ENCODE peak calls at places on chromosomes 16 and 17, in seven cellular contexts. A is NCI-H2171 treated with DMSO at 0.1 percent for 48 hours, Y is A549, W is astrocyte of the hippocampus, E is left lung, G is progenitor cell of endocrine pancreas, V is nucleus accumbens. N is an unnamed sample.

GRCh38 chr16:57743458-57743857 is 7.9 kb downstream of the KATNB1 start:
- DNase-seq in A (no peak), Y (no peak), W (no peak), E (peak), G (no peak), V (no peak), N (no peak)

GRCh38 chr16:52004343-52004742 is 542.6 kb downstream of the TOX3 start:
- DNase-seq in A (no peak), Y (no peak), W (no peak), E (no peak), G (no peak), V (no peak), N (no peak)

GRCh38 chr17:56203430-56203829 is 50.2 kb downstream of the ANKFN1 start:
- DNase-seq in A (no peak), Y (peak), W (no peak), E (no peak), G (no peak), V (no peak), N (no peak)

GRCh38 chr17:71325117-71325516 is 795.7 kb upstream of the SOX9 start:
- DNase-seq in A (no peak), Y (no peak), W (no peak), E (no peak), G (no peak), V (no peak), N (no peak)

GRCh38 chr17:62187681-62188080 is 122.6 kb upstream of the MED13 start:
- DNase-seq in A (no peak), Y (no peak), W (peak), E (no peak), G (no peak), V (no peak), N (peak)

GRCh38 chr16:57648590-57649442 is 19.3 kb upstream of the ADGRG3 start:
- DNase-seq in A (peak), Y (peak), W (peak), E (peak), G (peak), V (peak), N (peak)

GRCh38 chr17:56178203-56178602 is 24.9 kb downstream of the ANKFN1 start:
- DNase-seq in A (no peak), Y (no peak), W (no peak), E (no peak), G (no peak), V (no peak), N (no peak)

GRCh38 chr17:65609749-65610148 is 48.3 kb upstream of the AXIN2 start:
- DNase-seq in A (no peak), Y (no peak), W (no peak), E (no peak), G (no peak), V (no peak), N (no peak)

GRCh38 chr17:82910770-82911169 is 70.9 kb upstream of the ZNF750 start:
- DNase-seq in A (no peak), Y (no peak), W (no peak), E (peak), G (no peak), V (no peak), N (no peak)

GRCh38 chr17:31156326-31156725 is 61.5 kb downstream of the NF1 start:
- DNase-seq in A (no peak), Y (no peak), W (peak), E (no peak), G (no peak), V (no peak), N (peak)

GRCh38 chr17:63837480-63837879 is 5.0 kb downstream of the SMARCD2 start:
- DNase-seq in A (no peak), Y (no peak), W (no peak), E (no peak), G (no peak), V (no peak), N (no peak)

N was measured in fibroblast of lung.